ENCODE peak calls at places on chromosomes 16 and 17, in four cellular contexts. X is fibroblast of lung, N is NCI-H1417, D is NCI-H1092. Z is an unnamed sample.

GRCh38 chr17:83106036-83106577 is 26.7 kb downstream of the METRNL start:
- DNase-seq in X (no peak), D (no peak), N (no peak), Z (no peak)

GRCh38 chr16:19400709-19401108 is 17.0 kb upstream of the TMC5 start:
- DNase-seq in X (no peak), N (no peak), D (no peak), Z (no peak)

GRCh38 chr16:57686577-57686976 is 8.0 kb upstream of the DRC7 start:
- DNase-seq in N (no peak), X (no peak), D (no peak), Z (no peak)

GRCh38 chr16:66874079-66874775 is 6.1 kb upstream of the PDP2 start:
- DNase-seq in D (no peak), N (no peak), X (peak), Z (peak)

GRCh38 chr16:76681296-76681695 is 404.1 kb downstream of the CNTNAP4 start:
- DNase-seq in N (no peak), D (no peak), X (no peak), Z (no peak)

GRCh38 chr16:361872-362701 is 8.3 kb downstream of the MRPL28 start:
- DNase-seq in N (peak), X (peak), D (peak), Z (peak)

GRCh38 chr17:47810200-47810821 is 11.3 kb downstream of the OSBPL7 start:
- DNase-seq in N (no peak), D (no peak), X (peak), Z (peak)

GRCh38 chr17:41429667-41430066 is 5.3 kb upstream of the KRT37 start:
- DNase-seq in D (no peak), N (no peak), X (no peak), Z (no peak)

GRCh38 chr16:58022601-58023371 is 2.8 kb upstream of the MMP15 start:
- DNase-seq in X (peak), D (peak), N (peak), Z (peak)

GRCh38 chr17:15447928-15448579 is 19.4 kb downstream of the CDRT4 start:
- DNase-seq in X (no peak), D (no peak), N (no peak), Z (no peak)

GRCh38 chr16:48231675-48232214 is 12.4 kb upstream of the LONP2 start:
- DNase-seq in D (no peak), N (no peak), X (peak), Z (peak)

GRCh38 chr17:49434821-49435581 is 20.3 kb upstream of the PHB1 start:
- DNase-seq in N (peak), D (peak), X (peak), Z (peak)

GRCh38 chr16:2162676-2163118 is 7.1 kb downstream of the TRAF7 start:
- DNase-seq in N (no peak), X (no peak), D (no peak), Z (no peak)

GRCh38 chr16:86761117-86761971 is 183.0 kb downstream of the FOXL1 start:
- DNase-seq in N (peak), X (peak), D (no peak), Z (peak)

GRCh38 chr17:9166678-9167077 is 145.4 kb downstream of the NTN1 start:
- DNase-seq in X (no peak), N (no peak), D (no peak), Z (no peak)

GRCh38 chr16:50259334-50260205 is 6.8 kb upstream of the ADCY7 start:
- DNase-seq in X (peak), D (peak), N (peak), Z (peak)

GRCh38 chr17:63082952-63083351 is 116.9 kb downstream of the TANC2 start:
- DNase-seq in N (no peak), D (no peak), X (peak), Z (peak)

GRCh38 chr16:13992976-13993375 is 73.0 kb downstream of the ERCC4 start:
- DNase-seq in N (no peak), D (no peak), X (no peak), Z (no peak)

GRCh38 chr17:64781810-64782555 is 119.9 kb upstream of the SMURF2 start:
- DNase-seq in D (no peak), X (no peak), N (no peak), Z (no peak)

GRCh38 chr17:27974531-27975145 is 67.8 kb upstream of the NLK start:
- DNase-seq in N (no peak), X (no peak), D (no peak), Z (no peak)

Z was measured in fibroblast of the aortic adventitia.